ENCODE peak calls at places on chromosomes 11 and 22, in eight cellular contexts. One of them, this sample, is unnamed.

GRCh38 chr22:24474649-24475048 is 20.5 kb upstream of the UPB1 start:
- DNase-seq in activated CD4-positive, CD25-positive, alpha-beta regulatory T cell treated with anti-CD3 and anti-CD28 coated beads, Interleukin-2, amount 50 U/mL, for 16 hours: no peak
- DNase-seq in lower leg skin: no peak
- DNase-seq in sigmoid colon: no peak
- DNase-seq in stimulated activated CD4-positive, alpha-beta T cell treated with anti-CD3 and anti-CD28 coated beads, Interleukin-4, amount 100 ng/mL, for 48 hours: no peak
- DNase-seq in ELF-1: no peak
- DNase-seq in upper lobe of right lung: no peak
- DNase-seq in activated CD4-positive, alpha-beta T cell treated with anti-CD3 and anti-CD28 coated beads, Interleukin-2, amount 10 ng/mL, durations not matched to agents 7 days and 5 days: no peak
- DNase-seq in this sample: no peak

GRCh38 chr11:119148855-119149370 is at the start of gene ABCG4:
- DNase-seq in activated CD4-positive, CD25-positive, alpha-beta regulatory T cell treated with anti-CD3 and anti-CD28 coated beads, Interleukin-2, amount 50 U/mL, for 16 hours: no peak
- DNase-seq in stimulated activated CD4-positive, alpha-beta T cell treated with anti-CD3 and anti-CD28 coated beads, Interleukin-4, amount 100 ng/mL, for 48 hours: no peak
- DNase-seq in upper lobe of right lung: no peak
- DNase-seq in ELF-1: peak
- DNase-seq in sigmoid colon: no peak
- DNase-seq in lower leg skin: no peak
- DNase-seq in activated CD4-positive, alpha-beta T cell treated with anti-CD3 and anti-CD28 coated beads, Interleukin-2, amount 10 ng/mL, durations not matched to agents 7 days and 5 days: peak
- DNase-seq in this sample: no peak

GRCh38 chr11:38305682-38306081 is 1707.6 kb upstream of the RAG2 start:
- DNase-seq in ELF-1: no peak
- DNase-seq in activated CD4-positive, CD25-positive, alpha-beta regulatory T cell treated with anti-CD3 and anti-CD28 coated beads, Interleukin-2, amount 50 U/mL, for 16 hours: no peak
- DNase-seq in stimulated activated CD4-positive, alpha-beta T cell treated with anti-CD3 and anti-CD28 coated beads, Interleukin-4, amount 100 ng/mL, for 48 hours: no peak
- DNase-seq in upper lobe of right lung: no peak
- DNase-seq in lower leg skin: no peak
- DNase-seq in activated CD4-positive, alpha-beta T cell treated with anti-CD3 and anti-CD28 coated beads, Interleukin-2, amount 10 ng/mL, durations not matched to agents 7 days and 5 days: no peak
- DNase-seq in sigmoid colon: no peak
- DNase-seq in this sample: no peak

GRCh38 chr11:30579776-30580175 is 6.4 kb downstream of the MPPED2 start:
- DNase-seq in ELF-1: no peak
- DNase-seq in upper lobe of right lung: no peak
- DNase-seq in lower leg skin: no peak
- DNase-seq in stimulated activated CD4-positive, alpha-beta T cell treated with anti-CD3 and anti-CD28 coated beads, Interleukin-4, amount 100 ng/mL, for 48 hours: no peak
- DNase-seq in activated CD4-positive, alpha-beta T cell treated with anti-CD3 and anti-CD28 coated beads, Interleukin-2, amount 10 ng/mL, durations not matched to agents 7 days and 5 days: no peak
- DNase-seq in sigmoid colon: no peak
- DNase-seq in activated CD4-positive, CD25-positive, alpha-beta regulatory T cell treated with anti-CD3 and anti-CD28 coated beads, Interleukin-2, amount 50 U/mL, for 16 hours: no peak
- DNase-seq in this sample: no peak

GRCh38 chr11:17786824-17787525 is 52.4 kb downstream of the KCNC1 start:
- DNase-seq in ELF-1: no peak
- DNase-seq in sigmoid colon: peak
- DNase-seq in activated CD4-positive, CD25-positive, alpha-beta regulatory T cell treated with anti-CD3 and anti-CD28 coated beads, Interleukin-2, amount 50 U/mL, for 16 hours: no peak
- DNase-seq in activated CD4-positive, alpha-beta T cell treated with anti-CD3 and anti-CD28 coated beads, Interleukin-2, amount 10 ng/mL, durations not matched to agents 7 days and 5 days: no peak
- DNase-seq in upper lobe of right lung: no peak
- DNase-seq in stimulated activated CD4-positive, alpha-beta T cell treated with anti-CD3 and anti-CD28 coated beads, Interleukin-4, amount 100 ng/mL, for 48 hours: no peak
- DNase-seq in lower leg skin: no peak
- DNase-seq in this sample: no peak

GRCh38 chr22:19037282-19038163 is 84.7 kb downstream of the DGCR2 start:
- DNase-seq in lower leg skin: no peak
- DNase-seq in upper lobe of right lung: peak
- DNase-seq in activated CD4-positive, CD25-positive, alpha-beta regulatory T cell treated with anti-CD3 and anti-CD28 coated beads, Interleukin-2, amount 50 U/mL, for 16 hours: no peak
- DNase-seq in sigmoid colon: peak
- DNase-seq in activated CD4-positive, alpha-beta T cell treated with anti-CD3 and anti-CD28 coated beads, Interleukin-2, amount 10 ng/mL, durations not matched to agents 7 days and 5 days: no peak
- DNase-seq in ELF-1: no peak
- DNase-seq in stimulated activated CD4-positive, alpha-beta T cell treated with anti-CD3 and anti-CD28 coated beads, Interleukin-4, amount 100 ng/mL, for 48 hours: no peak
- DNase-seq in this sample: no peak

GRCh38 chr11:69924308-69925161 is 105.3 kb upstream of the FGF3 start:
- DNase-seq in stimulated activated CD4-positive, alpha-beta T cell treated with anti-CD3 and anti-CD28 coated beads, Interleukin-4, amount 100 ng/mL, for 48 hours: no peak
- DNase-seq in activated CD4-positive, CD25-positive, alpha-beta regulatory T cell treated with anti-CD3 and anti-CD28 coated beads, Interleukin-2, amount 50 U/mL, for 16 hours: no peak
- DNase-seq in activated CD4-positive, alpha-beta T cell treated with anti-CD3 and anti-CD28 coated beads, Interleukin-2, amount 10 ng/mL, durations not matched to agents 7 days and 5 days: no peak
- DNase-seq in upper lobe of right lung: no peak
- DNase-seq in lower leg skin: no peak
- DNase-seq in sigmoid colon: peak
- DNase-seq in ELF-1: no peak
- DNase-seq in this sample: no peak

GRCh38 chr22:34055525-34056200 is 135.4 kb upstream of the LARGE1 start:
- DNase-seq in activated CD4-positive, alpha-beta T cell treated with anti-CD3 and anti-CD28 coated beads, Interleukin-2, amount 10 ng/mL, durations not matched to agents 7 days and 5 days: no peak
- DNase-seq in lower leg skin: no peak
- DNase-seq in activated CD4-positive, CD25-positive, alpha-beta regulatory T cell treated with anti-CD3 and anti-CD28 coated beads, Interleukin-2, amount 50 U/mL, for 16 hours: no peak
- DNase-seq in ELF-1: peak
- DNase-seq in sigmoid colon: no peak
- DNase-seq in upper lobe of right lung: no peak
- DNase-seq in stimulated activated CD4-positive, alpha-beta T cell treated with anti-CD3 and anti-CD28 coated beads, Interleukin-4, amount 100 ng/mL, for 48 hours: no peak
- DNase-seq in this sample: peak

GRCh38 chr22:41841085-41841712 is 8.3 kb downstream of the SREBF2 start:
- DNase-seq in ELF-1: no peak
- DNase-seq in activated CD4-positive, alpha-beta T cell treated with anti-CD3 and anti-CD28 coated beads, Interleukin-2, amount 10 ng/mL, durations not matched to agents 7 days and 5 days: no peak
- DNase-seq in lower leg skin: no peak
- DNase-seq in upper lobe of right lung: no peak
- DNase-seq in sigmoid colon: no peak
- DNase-seq in stimulated activated CD4-positive, alpha-beta T cell treated with anti-CD3 and anti-CD28 coated beads, Interleukin-4, amount 100 ng/mL, for 48 hours: no peak
- DNase-seq in activated CD4-positive, CD25-positive, alpha-beta regulatory T cell treated with anti-CD3 and anti-CD28 coated beads, Interleukin-2, amount 50 U/mL, for 16 hours: no peak
- DNase-seq in this sample: no peak

GRCh38 chr11:10693509-10694071 is at the start of gene IRAG1:
- DNase-seq in ELF-1: no peak
- DNase-seq in sigmoid colon: peak
- DNase-seq in stimulated activated CD4-positive, alpha-beta T cell treated with anti-CD3 and anti-CD28 coated beads, Interleukin-4, amount 100 ng/mL, for 48 hours: no peak
- DNase-seq in activated CD4-positive, CD25-positive, alpha-beta regulatory T cell treated with anti-CD3 and anti-CD28 coated beads, Interleukin-2, amount 50 U/mL, for 16 hours: no peak
- DNase-seq in upper lobe of right lung: peak
- DNase-seq in lower leg skin: peak
- DNase-seq in activated CD4-positive, alpha-beta T cell treated with anti-CD3 and anti-CD28 coated beads, Interleukin-2, amount 10 ng/mL, durations not matched to agents 7 days and 5 days: no peak
- DNase-seq in this sample: no peak

This sample was measured in foreskin melanocyte.